ENCODE peak calls at places on chromosomes 7 and 10, in seven cellular contexts. K is K562; A is aorta; U is uterus; F is body of pancreas; O is neural progenitor cell; X is naive thymus-derived CD4-positive, alpha-beta T cell. R is an unnamed sample. For H3K4me1 and H3K27me3, the result is how much of the 10 kb centered on the place peaks cover.

GRCh38 chr7:136966825-136967224 is 98.4 kb downstream of the CHRM2 start:
- DNase-seq in F (no peak), X (no peak), U (no peak), K (no peak), A (no peak), O (no peak), R (no peak)

GRCh38 chr7:84975586-84976185 is 211.2 kb downstream of the SEMA3D start:
- DNase-seq in F (no peak), O (no peak), U (no peak), K (no peak), A (no peak), X (no peak), R (no peak)

GRCh38 chr7:107151538-107151937 is 17.3 kb upstream of the HBP1 start:
- DNase-seq in X (no peak), A (no peak), U (no peak), F (no peak), O (no peak), K (no peak), R (no peak)

GRCh38 chr10:33137356-33138007 is 179.5 kb upstream of the ITGB1 start:
- DNase-seq in K (no peak), A (no peak), O (no peak), X (no peak), F (no peak), U (no peak), R (no peak)

GRCh38 chr10:71374481-71375233 is 22.1 kb upstream of the CDH23 start:
- DNase-seq in F (no peak), U (no peak), A (peak), X (no peak), O (no peak), K (no peak), R (no peak)

GRCh38 chr7:99953649-99954048 is 22.2 kb downstream of the AZGP1 start:
- DNase-seq in A (peak), O (no peak), F (peak), X (no peak), K (no peak), U (no peak), R (no peak)

GRCh38 chr7:83053965-83054364 is 108.7 kb downstream of the PCLO start:
- DNase-seq in U (no peak), A (no peak), O (no peak), X (no peak), F (no peak), K (no peak), R (no peak)

GRCh38 chr7:106862317-106863183 is 2.5 kb upstream of the PIK3CG start:
- DNase-seq in X (no peak), A (no peak), U (no peak), O (no peak), F (no peak), K (no peak), R (no peak)

GRCh38 chr7:134552105-134552504 is 3.2 kb downstream of the AKR1B15 start:
- DNase-seq in A (no peak), O (peak), F (no peak), X (no peak), K (peak), U (no peak), R (no peak)

GRCh38 chr7:51060536-51060935 is 256.1 kb downstream of the COBL start:
- DNase-seq in U (no peak), K (no peak), X (no peak), A (no peak), F (no peak), O (no peak), R (no peak)

GRCh38 chr7:68512466-68512865 is 1085.8 kb upstream of the AUTS2 start:
- DNase-seq in F (no peak), O (no peak), U (no peak), X (no peak), K (no peak), A (no peak), R (no peak)

GRCh38 chr7:46539892-46540483 is 618.9 kb upstream of the IGFBP3 start:
- DNase-seq in F (no peak), K (no peak), O (no peak), A (no peak), X (no peak), U (no peak), R (no peak)

GRCh38 chr7:51369746-51370145 is 53.1 kb upstream of the COBL start:
- DNase-seq in F (no peak), A (no peak), K (no peak), O (peak), U (no peak), X (no peak), R (no peak)

GRCh38 chr7:66518151-66518691 is 110.5 kb upstream of the KCTD7 start:
- DNase-seq in X (no peak), K (no peak), U (no peak), F (no peak), A (no peak), O (no peak), R (no peak)

GRCh38 chr7:53984776-53985175 is 557.4 kb upstream of the VSTM2A start:
- DNase-seq in U (no peak), X (no peak), A (no peak), K (no peak), O (no peak), F (no peak), R (no peak)

GRCh38 chr10:88200637-88201036 is 337.2 kb downstream of the PTEN start:
- DNase-seq in F (no peak), U (no peak), X (no peak), A (no peak), K (no peak), O (peak), R (no peak)

GRCh38 chr7:23913016-23913415 is 203.0 kb downstream of the STK31 start:
- DNase-seq in F (no peak), A (no peak), K (no peak), U (no peak), O (no peak), X (no peak), R (no peak)

GRCh38 chr7:23909426-23909825 is 199.4 kb downstream of the STK31 start:
- DNase-seq in A (no peak), X (no peak), K (no peak), O (no peak), U (no peak), F (no peak), R (no peak)

GRCh38 chr7:23918856-23919255 is 208.8 kb downstream of the STK31 start:
- DNase-seq in K (no peak), O (no peak), X (no peak), F (no peak), U (no peak), A (no peak), R (no peak)

GRCh38 chr7:23915196-23915595 is 205.2 kb downstream of the STK31 start:
- DNase-seq in K (no peak), F (no peak), O (no peak), A (no peak), X (no peak), U (no peak), R (no peak)
- H3K27ac ChIP-seq in K (no peak), F (no peak), O (no peak), A (no peak), X (no peak), U (no peak), R (no peak)

DNA sequence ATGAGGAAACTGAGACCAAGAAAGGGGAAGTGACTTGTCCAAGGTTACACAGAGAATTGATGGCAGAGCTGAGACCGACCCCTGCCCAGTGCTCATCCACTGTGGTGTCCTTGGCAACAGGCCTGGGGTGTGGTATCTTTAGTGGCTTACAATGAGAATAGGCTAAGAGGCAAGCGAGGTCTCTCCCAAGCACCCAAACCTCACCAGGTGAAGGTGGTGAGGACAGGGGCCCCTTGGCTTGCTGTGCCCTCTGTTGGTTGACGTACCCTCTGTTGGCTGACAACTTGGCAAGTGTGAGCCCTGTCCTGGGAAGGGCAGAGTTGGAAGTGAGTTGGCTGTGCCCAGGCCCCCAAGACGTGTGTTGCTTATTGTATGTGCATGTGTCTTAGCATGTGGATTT is 166.9 kb downstream of the GRK5 start:
- DNase-seq in F (no peak), X (no peak), A (peak), O (no peak), U (no peak), K (no peak), R (no peak)
- H3K4me1 ChIP-seq in F (under half), X (under half), A (under half), O (under half), U (under half), K (under half), R (under half)

DNA sequence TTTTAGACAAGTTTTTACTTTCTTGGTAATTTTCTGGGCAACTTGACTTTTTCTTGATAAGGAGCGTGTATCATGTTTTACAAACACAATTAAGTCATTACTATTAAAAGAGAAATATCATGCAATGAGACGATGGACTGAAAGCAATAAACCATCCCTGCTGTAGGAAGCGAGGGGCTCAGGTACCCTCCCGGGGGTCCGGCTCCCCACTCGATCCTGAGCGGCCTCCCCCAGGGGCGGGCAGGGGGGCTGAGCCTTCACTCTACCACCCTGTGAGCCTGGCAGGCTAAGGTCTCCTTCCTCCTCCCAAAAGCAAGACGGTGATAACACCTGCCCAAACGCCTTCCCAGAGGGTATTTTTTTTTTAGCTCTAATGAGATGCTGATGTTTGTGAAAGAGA is 51.8 kb upstream of the ADGRA1 start:
- DNase-seq in F (no peak), X (no peak), U (no peak), A (no peak), O (no peak), K (no peak), R (no peak)
- H3K27me3 ChIP-seq in F (under half), X (under half), U (under half), A (under half), O (under half), K (half or more), R (under half)

DNA sequence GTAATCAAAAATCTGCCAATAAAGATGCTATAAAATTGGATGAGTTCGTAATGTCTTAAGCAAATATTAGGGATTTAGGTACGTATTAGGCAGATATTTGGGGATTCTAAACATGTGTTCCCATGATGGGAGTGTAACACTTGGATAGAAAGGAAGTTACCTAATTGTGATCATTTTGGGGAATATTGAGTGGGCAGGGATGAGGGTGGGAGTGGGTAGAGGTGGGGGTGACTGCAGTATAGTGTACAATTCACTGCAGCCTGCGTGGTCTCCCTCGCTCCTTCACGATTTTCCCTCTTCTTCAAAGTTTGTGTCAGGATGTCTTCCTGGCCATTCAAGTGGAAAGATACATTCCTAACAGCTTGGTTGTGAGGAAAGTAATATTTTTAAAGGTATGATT is 1.3 kb upstream of the PRKG1 start:
- DNase-seq in U (no peak), K (no peak), O (no peak), F (no peak), A (no peak), X (no peak), R (no peak)
- H3K27ac ChIP-seq in U (peak), K (no peak), O (no peak), F (no peak), A (no peak), X (no peak), R (no peak)